ENCODE peak calls at places on chromosomes 5 and 9, in five cellular contexts. One of them, this sample, is unnamed. For H3K4me1, the result is how much of the 10 kb centered on the place peaks cover.

GRCh38 chr5:94469889-94470288 is 148.5 kb downstream of the KIAA0825 start:
- DNase-seq in PC-3: no peak
- DNase-seq in heart right ventricle: no peak
- DNase-seq in right lobe of liver: no peak
- DNase-seq in ascending aorta: no peak
- DNase-seq in this sample: no peak

GRCh38 chr9:95225016-95225745 is 92.3 kb downstream of the FANCC start:
- DNase-seq in PC-3: no peak
- DNase-seq in heart right ventricle: no peak
- DNase-seq in right lobe of liver: no peak
- DNase-seq in ascending aorta: no peak
- DNase-seq in this sample: no peak

GRCh38 chr5:125331987-125332628 is 585.7 kb upstream of the ZNF608 start:
- DNase-seq in PC-3: no peak
- DNase-seq in heart right ventricle: no peak
- DNase-seq in right lobe of liver: no peak
- DNase-seq in ascending aorta: no peak
- DNase-seq in this sample: no peak

GRCh38 chr9:114125614-114126013 is 26.5 kb upstream of the KIF12 start:
- DNase-seq in PC-3: no peak
- DNase-seq in heart right ventricle: no peak
- DNase-seq in right lobe of liver: no peak
- DNase-seq in ascending aorta: no peak
- DNase-seq in this sample: no peak

GRCh38 chr9:134204041-134204440 is 39.7 kb upstream of the RNU6ATAC start:
- DNase-seq in PC-3: no peak
- DNase-seq in heart right ventricle: peak
- DNase-seq in right lobe of liver: peak
- DNase-seq in ascending aorta: no peak
- DNase-seq in this sample: no peak

GRCh38 chr5:32332971-32333370 is 20.2 kb upstream of the MTMR12 start:
- DNase-seq in PC-3: peak
- DNase-seq in heart right ventricle: no peak
- DNase-seq in right lobe of liver: no peak
- DNase-seq in ascending aorta: no peak
- DNase-seq in this sample: no peak

GRCh38 chr9:98105006-98105405 is 14.0 kb downstream of the TRIM14 start:
- DNase-seq in PC-3: no peak
- DNase-seq in heart right ventricle: no peak
- DNase-seq in right lobe of liver: no peak
- DNase-seq in ascending aorta: no peak
- DNase-seq in this sample: no peak

GRCh38 chr5:2856206-2856605 is 104.7 kb upstream of the IRX2 start:
- DNase-seq in PC-3: no peak
- DNase-seq in heart right ventricle: no peak
- DNase-seq in right lobe of liver: no peak
- DNase-seq in ascending aorta: no peak
- DNase-seq in this sample: no peak

GRCh38 chr5:150783422-150783928 is 4.9 kb downstream of the SMIM3 start:
- DNase-seq in PC-3: peak
- DNase-seq in heart right ventricle: no peak
- DNase-seq in right lobe of liver: peak
- DNase-seq in ascending aorta: peak
- DNase-seq in this sample: no peak

GRCh38 chr9:77023726-77024125 is 4.3 kb downstream of the FOXB2 start:
- DNase-seq in PC-3: no peak
- DNase-seq in heart right ventricle: no peak
- DNase-seq in right lobe of liver: no peak
- DNase-seq in ascending aorta: no peak
- DNase-seq in this sample: no peak

GRCh38 chr5:157607371-157608161 is 32.0 kb upstream of the ADAM19 start:
- DNase-seq in PC-3: peak
- DNase-seq in heart right ventricle: no peak
- DNase-seq in right lobe of liver: no peak
- DNase-seq in ascending aorta: no peak
- DNase-seq in this sample: no peak

GRCh38 chr5:86974910-86975309 is 292.8 kb upstream of the RASA1 start:
- DNase-seq in PC-3: no peak
- DNase-seq in heart right ventricle: no peak
- DNase-seq in right lobe of liver: no peak
- DNase-seq in ascending aorta: no peak
- DNase-seq in this sample: no peak

GRCh38 chr5:43231977-43232376 is 40.0 kb downstream of the NIM1K start:
- DNase-seq in PC-3: peak
- DNase-seq in heart right ventricle: no peak
- DNase-seq in right lobe of liver: peak
- DNase-seq in ascending aorta: no peak
- DNase-seq in this sample: no peak

GRCh38 chr5:137819768-137820167 is 47.9 kb upstream of the MYOT start:
- DNase-seq in PC-3: no peak
- DNase-seq in heart right ventricle: no peak
- DNase-seq in right lobe of liver: no peak
- DNase-seq in ascending aorta: no peak
- DNase-seq in this sample: no peak

GRCh38 chr9:77021928-77022782 is 2.7 kb downstream of the FOXB2 start:
- DNase-seq in PC-3: no peak
- DNase-seq in heart right ventricle: no peak
- DNase-seq in right lobe of liver: no peak
- DNase-seq in ascending aorta: no peak
- DNase-seq in this sample: no peak

GRCh38 chr5:93890657-93891056 is 149.3 kb upstream of the POU5F2 start:
- DNase-seq in PC-3: no peak
- DNase-seq in heart right ventricle: no peak
- DNase-seq in right lobe of liver: no peak
- DNase-seq in ascending aorta: no peak
- DNase-seq in this sample: no peak

GRCh38 chr9:136566899-136567298 is 21.1 kb upstream of the NOTCH1 start:
- DNase-seq in PC-3: no peak
- DNase-seq in heart right ventricle: peak
- DNase-seq in right lobe of liver: peak
- DNase-seq in ascending aorta: no peak
- DNase-seq in this sample: no peak

GRCh38 chr9:36165766-36166149 is 3.4 kb upstream of the CCIN start:
- DNase-seq in PC-3: peak
- DNase-seq in heart right ventricle: no peak
- DNase-seq in right lobe of liver: no peak
- DNase-seq in ascending aorta: no peak
- DNase-seq in this sample: no peak

GRCh38 chr9:438066-438465 is 223.4 kb downstream of the DOCK8 start:
- DNase-seq in PC-3: no peak
- DNase-seq in heart right ventricle: no peak
- DNase-seq in right lobe of liver: no peak
- DNase-seq in ascending aorta: no peak
- DNase-seq in this sample: no peak

GRCh38 chr5:179269781-179270543 is 75.3 kb downstream of the ADAMTS2 start:
- DNase-seq in PC-3: no peak
- DNase-seq in heart right ventricle: no peak
- DNase-seq in right lobe of liver: peak
- DNase-seq in ascending aorta: no peak
- DNase-seq in this sample: no peak

GRCh38 chr9:26261503-26262330 is 583.5 kb upstream of the TUSC1 start:
- DNase-seq in PC-3: peak
- DNase-seq in heart right ventricle: no peak
- DNase-seq in right lobe of liver: no peak
- DNase-seq in ascending aorta: no peak
- DNase-seq in this sample: no peak

GRCh38 chr5:111159845-111160244 is 64.3 kb upstream of the CAMK4 start:
- DNase-seq in PC-3: peak
- DNase-seq in heart right ventricle: no peak
- DNase-seq in right lobe of liver: no peak
- DNase-seq in ascending aorta: no peak
- DNase-seq in this sample: no peak

GRCh38 chr9:136311433-136312375 is 7.8 kb upstream of the CCDC187 start:
- DNase-seq in PC-3: peak
- DNase-seq in heart right ventricle: peak
- DNase-seq in right lobe of liver: no peak
- DNase-seq in ascending aorta: no peak
- DNase-seq in this sample: no peak

GRCh38 chr5:147565524-147565923 is 55.7 kb upstream of the DPYSL3 start:
- DNase-seq in PC-3: peak
- DNase-seq in heart right ventricle: no peak
- DNase-seq in right lobe of liver: no peak
- DNase-seq in ascending aorta: no peak
- DNase-seq in this sample: no peak

GRCh38 chr9:123269316-123269715 is 930 bp upstream of the STRBP start:
- DNase-seq in PC-3: no peak
- DNase-seq in heart right ventricle: no peak
- DNase-seq in right lobe of liver: peak
- DNase-seq in ascending aorta: no peak
- DNase-seq in this sample: no peak

GRCh38 chr5:169296456-169297220 is 4.3 kb downstream of the SLIT3 start:
- DNase-seq in PC-3: no peak
- DNase-seq in heart right ventricle: no peak
- DNase-seq in right lobe of liver: no peak
- DNase-seq in ascending aorta: no peak
- DNase-seq in this sample: peak

GRCh38 chr9:137030528-137030927 is 1.4 kb downstream of the FUT7 start:
- DNase-seq in PC-3: no peak
- DNase-seq in heart right ventricle: peak
- DNase-seq in right lobe of liver: no peak
- DNase-seq in ascending aorta: no peak
- DNase-seq in this sample: no peak

GRCh38 chr9:107112707-107113243 is 170.3 kb upstream of the RAD23B start:
- DNase-seq in PC-3: no peak
- DNase-seq in heart right ventricle: no peak
- DNase-seq in right lobe of liver: no peak
- DNase-seq in ascending aorta: no peak
- DNase-seq in this sample: no peak

GRCh38 chr9:87732756-87733155 is 6.8 kb downstream of the CTSL start:
- DNase-seq in PC-3: no peak
- DNase-seq in heart right ventricle: no peak
- DNase-seq in right lobe of liver: no peak
- DNase-seq in ascending aorta: no peak
- DNase-seq in this sample: no peak

GRCh38 chr9:101751895-101752294 is 13.4 kb upstream of the GRIN3A start:
- DNase-seq in PC-3: no peak
- DNase-seq in heart right ventricle: no peak
- DNase-seq in right lobe of liver: no peak
- DNase-seq in ascending aorta: no peak
- DNase-seq in this sample: no peak

GRCh38 chr5:69231851-69232250 is 2.8 kb upstream of the CDK7 start:
- DNase-seq in PC-3: no peak
- DNase-seq in heart right ventricle: no peak
- DNase-seq in right lobe of liver: no peak
- DNase-seq in ascending aorta: no peak
- DNase-seq in this sample: no peak

GRCh38 chr5:148540636-148541035 is 113.7 kb downstream of the HTR4 start:
- DNase-seq in PC-3: no peak
- DNase-seq in heart right ventricle: no peak
- DNase-seq in right lobe of liver: no peak
- DNase-seq in ascending aorta: no peak
- DNase-seq in this sample: no peak

GRCh38 chr9:6915635-6916034 is 157.9 kb downstream of the KDM4C start:
- DNase-seq in PC-3: no peak
- DNase-seq in heart right ventricle: no peak
- DNase-seq in right lobe of liver: no peak
- DNase-seq in ascending aorta: no peak
- DNase-seq in this sample: no peak
- H3K4me1 ChIP-seq in PC-3: under half
- H3K4me1 ChIP-seq in heart right ventricle: under half
- H3K4me1 ChIP-seq in right lobe of liver: under half
- H3K4me1 ChIP-seq in ascending aorta: under half
- H3K4me1 ChIP-seq in this sample: under half

GRCh38 chr5:149685494-149685893 is 44.6 kb upstream of the PPARGC1B start:
- DNase-seq in PC-3: no peak
- DNase-seq in heart right ventricle: no peak
- DNase-seq in right lobe of liver: no peak
- DNase-seq in ascending aorta: no peak
- DNase-seq in this sample: no peak
- H3K4me3 ChIP-seq in PC-3: no peak
- H3K4me3 ChIP-seq in heart right ventricle: no peak
- H3K4me3 ChIP-seq in right lobe of liver: no peak
- H3K4me3 ChIP-seq in ascending aorta: no peak
- H3K4me3 ChIP-seq in this sample: no peak

DNA sequence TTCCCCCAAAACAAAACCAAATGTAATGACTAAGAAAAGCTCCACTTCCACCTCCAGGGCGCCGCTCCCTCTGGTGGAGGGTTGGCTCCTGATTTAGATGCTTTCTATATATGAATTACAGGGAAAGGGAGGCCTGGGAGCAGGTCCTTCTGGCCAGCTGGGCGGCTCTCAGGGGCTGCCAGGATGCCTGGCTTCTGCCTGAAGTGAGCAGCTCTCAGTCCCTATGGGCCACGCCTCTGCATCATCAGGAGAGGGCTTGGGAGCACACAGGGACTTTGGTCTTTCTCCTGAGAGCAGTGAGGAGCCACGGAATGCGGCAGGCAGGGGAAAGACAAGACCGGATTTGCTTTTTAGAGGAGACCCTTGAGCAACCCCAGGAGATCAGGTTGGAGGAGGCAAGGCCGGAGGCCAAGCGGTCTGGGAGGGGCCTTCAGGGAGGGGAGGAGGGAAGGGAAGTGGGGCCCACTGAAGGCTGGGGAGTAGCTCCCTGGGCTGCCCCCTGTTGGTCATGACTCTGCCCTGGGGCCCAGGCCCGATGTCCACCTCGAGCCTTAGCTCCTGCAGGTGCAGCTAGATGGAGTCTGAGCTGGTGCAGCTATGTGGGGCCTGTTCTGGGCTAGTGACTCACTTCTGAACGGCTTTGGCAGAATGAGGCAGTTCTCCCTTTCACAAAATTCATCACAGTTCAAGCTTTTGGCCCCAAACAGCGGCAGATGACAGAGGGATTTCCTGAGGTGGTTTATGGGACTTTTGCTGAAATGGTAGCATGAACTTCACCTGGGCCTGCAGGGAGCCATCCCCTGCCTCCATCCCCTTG is 11.3 kb upstream of the GRHPR start:
- DNase-seq in PC-3: no peak
- DNase-seq in heart right ventricle: no peak
- DNase-seq in right lobe of liver: no peak
- DNase-seq in ascending aorta: no peak
- DNase-seq in this sample: no peak
- TF ChIP-seq CTCF in PC-3: peak
- TF ChIP-seq CTCF in heart right ventricle: no peak
- TF ChIP-seq CTCF in right lobe of liver: no peak
- TF ChIP-seq CTCF in ascending aorta: no peak
- TF ChIP-seq CTCF in this sample: no peak

DNA sequence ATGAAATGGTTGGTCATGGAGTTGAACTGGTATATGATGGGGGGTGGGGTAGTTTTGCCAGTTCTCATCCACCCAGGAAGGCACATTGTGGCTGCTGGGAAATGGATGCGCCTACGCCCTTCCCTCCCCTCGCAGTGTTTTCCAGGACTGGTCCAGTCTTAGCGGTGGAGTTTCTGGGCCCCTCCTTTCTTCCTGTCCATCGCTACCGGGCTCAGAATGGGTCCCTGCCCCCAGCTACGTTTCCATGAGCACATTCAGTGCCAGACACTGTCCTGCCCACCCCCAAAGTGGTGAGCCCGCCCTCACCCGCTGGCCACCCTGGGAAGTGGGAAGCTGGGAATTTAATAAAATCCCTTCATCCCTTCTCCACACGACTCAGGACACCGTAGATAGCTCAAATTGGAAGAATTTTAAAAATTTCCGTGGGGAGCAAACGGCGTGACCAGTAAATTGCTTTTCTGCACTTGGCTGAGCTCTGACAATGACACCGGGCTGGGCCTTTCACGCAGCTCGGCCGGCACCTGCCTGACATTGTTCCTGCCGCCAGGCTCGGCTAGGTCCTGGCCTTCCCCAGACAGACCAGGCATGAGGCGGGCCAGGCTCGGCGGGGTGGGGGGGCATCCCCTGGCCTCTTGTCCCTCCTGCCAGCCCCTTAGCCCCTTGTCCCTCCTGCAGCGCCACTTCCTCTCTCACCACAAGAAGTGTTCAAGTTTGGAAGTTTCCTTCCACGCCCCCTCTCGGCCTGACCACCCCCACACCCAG is 3.6 kb downstream of the FGF18 start:
- DNase-seq in PC-3: no peak
- DNase-seq in heart right ventricle: no peak
- DNase-seq in right lobe of liver: no peak
- DNase-seq in ascending aorta: no peak
- DNase-seq in this sample: no peak
- H3K4me1 ChIP-seq in PC-3: under half
- H3K4me1 ChIP-seq in heart right ventricle: under half
- H3K4me1 ChIP-seq in right lobe of liver: under half
- H3K4me1 ChIP-seq in ascending aorta: under half
- H3K4me1 ChIP-seq in this sample: under half

This sample was measured in thoracic aorta.